ENCODE peak calls at places on chromosomes 6 and 20, in seven cellular contexts. One of them, this sample, is unnamed.

GRCh38 chr6:40577672-40578071 is 9.5 kb downstream of the LRFN2 start:
- DNase-seq in SK-N-SH: no peak
- DNase-seq in HepG2: no peak
- DNase-seq in HCT116: no peak
- DNase-seq in H1: no peak
- DNase-seq in NT2/D1: no peak
- DNase-seq in GM12878: no peak
- DNase-seq in this sample: no peak

GRCh38 chr20:59718071-59718470 is 113.7 kb downstream of the PHACTR3 start:
- DNase-seq in H1: no peak
- DNase-seq in HCT116: no peak
- DNase-seq in SK-N-SH: no peak
- DNase-seq in GM12878: no peak
- DNase-seq in HepG2: no peak
- DNase-seq in NT2/D1: no peak
- DNase-seq in this sample: no peak

GRCh38 chr20:44395963-44396340 is 40.5 kb downstream of the HNF4A start:
- DNase-seq in GM12878: no peak
- DNase-seq in HepG2: no peak
- DNase-seq in HCT116: no peak
- DNase-seq in H1: no peak
- DNase-seq in NT2/D1: no peak
- DNase-seq in SK-N-SH: no peak
- DNase-seq in this sample: no peak

GRCh38 chr6:137223370-137224131 is 4.4 kb upstream of the IFNGR1 start:
- DNase-seq in SK-N-SH: no peak
- DNase-seq in NT2/D1: no peak
- DNase-seq in HCT116: no peak
- DNase-seq in GM12878: no peak
- DNase-seq in HepG2: peak; percentile 53
- DNase-seq in H1: no peak
- DNase-seq in this sample: peak; percentile 17

GRCh38 chr20:54160269-54161007 is 13.3 kb downstream of the CYP24A1 start:
- DNase-seq in GM12878: no peak
- DNase-seq in HCT116: no peak
- DNase-seq in HepG2: no peak
- DNase-seq in NT2/D1: no peak
- DNase-seq in SK-N-SH: no peak
- DNase-seq in H1: no peak
- DNase-seq in this sample: no peak

GRCh38 chr20:33069706-33070105 is 9.7 kb upstream of the BPIFB4 start:
- DNase-seq in H1: no peak
- DNase-seq in HepG2: no peak
- DNase-seq in NT2/D1: no peak
- DNase-seq in GM12878: no peak
- DNase-seq in SK-N-SH: no peak
- DNase-seq in HCT116: no peak
- DNase-seq in this sample: no peak

GRCh38 chr20:59808729-59809381 is 124.6 kb downstream of the SYCP2 start:
- DNase-seq in H1: no peak
- DNase-seq in HCT116: no peak
- DNase-seq in SK-N-SH: peak; percentile 13
- DNase-seq in NT2/D1: no peak
- DNase-seq in GM12878: no peak
- DNase-seq in HepG2: no peak
- DNase-seq in this sample: no peak

GRCh38 chr20:51790256-51790655 is 12.1 kb downstream of the SALL4 start:
- DNase-seq in HepG2: no peak
- DNase-seq in H1: no peak
- DNase-seq in HCT116: no peak
- DNase-seq in GM12878: no peak
- DNase-seq in SK-N-SH: no peak
- DNase-seq in NT2/D1: no peak
- DNase-seq in this sample: no peak

GRCh38 chr6:6881438-6882267 is 226.1 kb upstream of the RREB1 start:
- DNase-seq in HCT116: no peak
- DNase-seq in H1: no peak
- DNase-seq in SK-N-SH: no peak
- DNase-seq in HepG2: no peak
- DNase-seq in GM12878: no peak
- DNase-seq in NT2/D1: no peak
- DNase-seq in this sample: no peak

GRCh38 chr20:34708621-34709043 is 4.5 kb downstream of the TP53INP2 start:
- DNase-seq in HepG2: no peak
- DNase-seq in SK-N-SH: peak; percentile 76
- DNase-seq in H1: no peak
- DNase-seq in GM12878: no peak
- DNase-seq in HCT116: no peak
- DNase-seq in NT2/D1: peak; percentile 42
- DNase-seq in this sample: peak; percentile 71

GRCh38 chr20:58714340-58714922 is 21.8 kb downstream of the NPEPL1 start:
- DNase-seq in H1: no peak
- DNase-seq in NT2/D1: no peak
- DNase-seq in SK-N-SH: peak; percentile 32
- DNase-seq in GM12878: no peak
- DNase-seq in HCT116: no peak
- DNase-seq in HepG2: no peak
- DNase-seq in this sample: no peak

GRCh38 chr20:5090191-5090590 is 29.6 kb downstream of the PCNA start:
- DNase-seq in H1: no peak
- DNase-seq in NT2/D1: no peak
- DNase-seq in HepG2: no peak
- DNase-seq in HCT116: no peak
- DNase-seq in GM12878: no peak
- DNase-seq in SK-N-SH: no peak
- DNase-seq in this sample: no peak

GRCh38 chr6:156880913-156881312 is 103.7 kb downstream of the ARID1B start:
- DNase-seq in SK-N-SH: no peak
- DNase-seq in GM12878: no peak
- DNase-seq in NT2/D1: no peak
- DNase-seq in HCT116: no peak
- DNase-seq in HepG2: no peak
- DNase-seq in H1: no peak
- DNase-seq in this sample: no peak

GRCh38 chr6:106254636-106255035 is 70.9 kb downstream of the ATG5 start:
- DNase-seq in GM12878: no peak
- DNase-seq in HepG2: no peak
- DNase-seq in HCT116: no peak
- DNase-seq in H1: no peak
- DNase-seq in SK-N-SH: no peak
- DNase-seq in NT2/D1: no peak
- DNase-seq in this sample: peak; percentile 11

GRCh38 chr6:167307342-167307955 is 16.3 kb downstream of the UNC93A start:
- DNase-seq in SK-N-SH: no peak
- DNase-seq in GM12878: no peak
- DNase-seq in H1: no peak
- DNase-seq in HepG2: no peak
- DNase-seq in NT2/D1: no peak
- DNase-seq in HCT116: no peak
- DNase-seq in this sample: no peak

GRCh38 chr20:64246616-64247311 is 8.8 kb upstream of the PCMTD2 start:
- DNase-seq in H1: no peak
- DNase-seq in SK-N-SH: peak; percentile 35
- DNase-seq in HCT116: no peak
- DNase-seq in HepG2: no peak
- DNase-seq in GM12878: no peak
- DNase-seq in NT2/D1: no peak
- DNase-seq in this sample: no peak

GRCh38 chr6:36123270-36124139 is 6.8 kb upstream of the MAPK13 start:
- DNase-seq in H1: peak; percentile 46
- DNase-seq in NT2/D1: peak; percentile 66
- DNase-seq in SK-N-SH: peak; percentile 89
- DNase-seq in HepG2: peak; percentile 83
- DNase-seq in GM12878: no peak
- DNase-seq in HCT116: peak; percentile 58
- DNase-seq in this sample: peak; percentile 94

DNA sequence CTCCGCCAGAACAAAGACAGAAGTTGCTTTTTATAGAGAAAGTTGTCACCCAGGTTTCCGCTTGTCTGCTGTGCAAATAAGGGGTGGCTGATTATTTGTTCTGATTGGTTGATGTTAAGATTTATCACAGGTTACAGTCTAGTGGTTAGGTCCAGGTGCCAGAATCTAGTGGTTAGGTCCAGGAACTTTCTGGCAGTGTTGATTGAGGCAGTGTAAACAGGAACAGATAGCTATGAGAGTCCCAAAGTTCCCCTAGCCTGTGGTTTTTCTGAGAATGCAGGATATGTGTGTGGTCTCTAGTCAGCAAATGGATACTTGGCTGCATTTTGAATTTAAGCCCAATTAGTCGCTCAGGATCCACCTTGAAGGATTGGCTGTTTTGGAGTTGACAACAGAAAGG is 148.0 kb downstream of the TMEM200A start:
- DNase-seq in GM12878: peak; percentile 45
- DNase-seq in H1: no peak
- DNase-seq in HepG2: no peak
- DNase-seq in SK-N-SH: no peak
- DNase-seq in HCT116: no peak
- DNase-seq in NT2/D1: no peak
- DNase-seq in this sample: no peak
- TF ChIP-seq YY1 in GM12878: peak; percentile 35
- TF ChIP-seq YY1 in H1: no peak
- TF ChIP-seq YY1 in HepG2: no peak
- TF ChIP-seq YY1 in SK-N-SH: no peak
- TF ChIP-seq YY1 in HCT116: no peak
- TF ChIP-seq YY1 in NT2/D1: no peak
- TF ChIP-seq YY1 in this sample: no peak

GRCh38 chr20:19483309-19483708 is 270.9 kb downstream of the SLC24A3 start:
- DNase-seq in SK-N-SH: no peak
- DNase-seq in HepG2: no peak
- DNase-seq in NT2/D1: no peak
- DNase-seq in GM12878: no peak
- DNase-seq in H1: no peak
- DNase-seq in HCT116: no peak
- DNase-seq in this sample: no peak

GRCh38 chr20:19482726-19483125 is 270.3 kb downstream of the SLC24A3 start:
- DNase-seq in HepG2: no peak
- DNase-seq in GM12878: no peak
- DNase-seq in NT2/D1: no peak
- DNase-seq in HCT116: no peak
- DNase-seq in SK-N-SH: no peak
- DNase-seq in H1: no peak
- DNase-seq in this sample: no peak

GRCh38 chr20:19473894-19474293 is 261.5 kb downstream of the SLC24A3 start:
- DNase-seq in NT2/D1: no peak
- DNase-seq in HCT116: no peak
- DNase-seq in SK-N-SH: no peak
- DNase-seq in HepG2: no peak
- DNase-seq in H1: no peak
- DNase-seq in GM12878: no peak
- DNase-seq in this sample: no peak

DNA sequence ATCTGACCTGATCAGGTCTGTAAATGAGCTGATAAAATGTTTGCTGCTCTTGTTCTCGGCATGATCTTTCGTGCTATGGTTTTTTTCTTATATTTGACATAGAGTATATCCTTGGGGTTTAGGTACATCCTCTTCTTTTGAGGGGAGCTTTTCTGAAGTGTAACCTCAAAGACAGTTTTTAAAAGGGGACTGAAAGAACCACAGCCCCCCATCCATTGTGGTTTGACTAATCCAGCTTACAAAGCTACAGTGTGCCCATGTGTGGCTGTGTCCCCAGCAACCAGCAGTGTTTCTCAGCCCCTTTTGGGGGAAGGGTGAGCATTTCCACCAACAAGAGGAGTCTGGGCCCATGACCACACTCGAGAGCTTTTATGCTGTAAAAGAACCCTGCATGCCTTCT is 265.9 kb downstream of the SLC24A3 start:
- DNase-seq in NT2/D1: no peak
- DNase-seq in HepG2: no peak
- DNase-seq in H1: no peak
- DNase-seq in GM12878: no peak
- DNase-seq in HCT116: no peak
- DNase-seq in SK-N-SH: no peak
- DNase-seq in this sample: no peak
- TF ChIP-seq YY1 in NT2/D1: no peak
- TF ChIP-seq YY1 in HepG2: no peak
- TF ChIP-seq YY1 in H1: no peak
- TF ChIP-seq YY1 in GM12878: no peak
- TF ChIP-seq YY1 in HCT116: no peak
- TF ChIP-seq YY1 in SK-N-SH: no peak
- TF ChIP-seq YY1 in this sample: no peak

DNA sequence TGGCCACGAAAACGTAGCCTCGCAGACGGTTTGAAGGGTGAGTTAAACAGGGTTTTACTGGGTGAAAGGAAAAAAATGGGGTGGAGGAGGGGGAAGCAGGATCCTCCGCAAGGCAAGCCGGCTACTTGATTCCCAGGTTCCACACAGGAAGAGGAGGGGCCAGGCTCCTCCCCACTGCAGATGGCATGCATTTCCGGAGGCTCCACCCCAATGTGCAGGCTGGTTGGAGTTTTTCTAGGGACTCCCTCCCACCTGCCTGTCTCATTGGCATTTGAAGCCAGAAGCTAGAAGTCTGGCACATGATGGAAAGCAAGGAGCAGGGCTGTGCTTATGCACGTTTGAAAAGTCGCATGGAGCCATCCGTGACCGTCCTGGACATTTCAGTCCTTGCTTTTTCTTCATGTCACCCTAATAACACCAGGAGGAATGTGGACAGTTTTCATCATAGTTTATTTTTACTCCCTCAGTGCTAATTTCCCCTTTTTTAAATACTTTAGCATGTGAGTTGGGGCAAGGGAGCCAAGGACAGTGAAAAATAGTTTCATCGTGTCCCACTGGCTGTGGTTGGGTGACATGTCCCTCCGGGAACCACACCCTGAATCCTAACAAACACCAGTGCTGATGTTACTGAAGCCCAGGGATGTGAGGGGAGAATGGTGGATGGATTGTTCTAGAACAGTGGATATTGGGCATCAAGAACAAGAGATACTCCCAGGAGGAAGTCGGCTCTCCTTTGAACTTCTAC is 100.0 kb upstream of the INSM1 start:
- DNase-seq in SK-N-SH: no peak
- DNase-seq in HepG2: no peak
- DNase-seq in NT2/D1: no peak
- DNase-seq in HCT116: no peak
- DNase-seq in H1: no peak
- DNase-seq in GM12878: no peak
- DNase-seq in this sample: no peak
- TF ChIP-seq YY1 in SK-N-SH: no peak
- TF ChIP-seq YY1 in HepG2: no peak
- TF ChIP-seq YY1 in NT2/D1: no peak
- TF ChIP-seq YY1 in HCT116: no peak
- TF ChIP-seq YY1 in H1: no peak
- TF ChIP-seq YY1 in GM12878: no peak
- TF ChIP-seq YY1 in this sample: no peak

DNA sequence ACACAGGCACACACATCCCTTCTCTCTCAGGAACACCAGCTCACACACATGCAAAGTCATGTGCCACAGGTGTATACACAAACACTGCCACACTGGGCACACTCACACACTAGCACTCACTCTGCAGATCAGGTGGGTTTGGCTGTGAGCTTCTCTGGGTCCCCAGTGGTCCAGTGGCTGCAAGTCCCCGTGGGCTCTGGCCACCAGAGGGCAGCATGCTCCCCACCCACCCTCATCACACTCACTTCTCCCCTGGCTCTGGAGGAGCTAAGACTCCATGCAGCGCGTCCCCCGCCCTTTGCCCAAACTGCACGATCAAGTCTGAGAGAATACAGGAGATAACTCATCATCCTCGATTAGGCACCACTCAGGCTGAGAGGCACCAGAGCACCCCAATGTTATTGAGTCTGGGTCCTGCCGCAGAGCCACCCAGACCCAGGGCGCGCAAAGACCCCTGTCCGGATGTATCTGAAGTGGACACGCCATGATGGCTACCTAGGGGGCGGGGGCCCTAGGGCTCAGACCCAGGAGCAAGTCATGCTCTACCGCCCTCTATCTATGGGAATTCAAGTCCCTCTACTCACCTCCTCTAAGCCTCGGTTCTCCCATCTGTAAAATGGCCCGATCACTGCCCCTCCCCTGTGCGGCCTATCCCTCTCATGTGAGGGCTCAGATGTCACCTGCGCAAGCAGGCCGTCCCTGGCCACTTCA is 90.5 kb downstream of the GRM4 start:
- DNase-seq in GM12878: no peak
- DNase-seq in HepG2: peak; percentile 60
- DNase-seq in SK-N-SH: peak; percentile 92
- DNase-seq in HCT116: peak; percentile 55
- DNase-seq in NT2/D1: peak; percentile 50
- DNase-seq in H1: peak; percentile 60
- DNase-seq in this sample: peak; percentile 94
- TF ChIP-seq YY1 in GM12878: peak; percentile 43
- TF ChIP-seq YY1 in HepG2: no peak
- TF ChIP-seq YY1 in SK-N-SH: no peak
- TF ChIP-seq YY1 in HCT116: no peak
- TF ChIP-seq YY1 in NT2/D1: no peak
- TF ChIP-seq YY1 in H1: no peak
- TF ChIP-seq YY1 in this sample: no peak